ENCODE peak calls at places on chromosomes 16 and 17, in eight cellular contexts. One of them, this sample, is unnamed.

GRCh38 chr16:52491216-52491615 is 55.7 kb downstream of the TOX3 start:
- DNase-seq in activated CD4-positive, alpha-beta T cell treated with anti-CD3 and anti-CD28 coated beads, Interleukin-2, amount 10 ng/mL, durations not matched to agents 7 days and 5 days: no peak
- DNase-seq in RPMI7951: no peak
- DNase-seq in COLO829: no peak
- DNase-seq in HTR-8/SVneo: no peak
- DNase-seq in AG08396: no peak
- DNase-seq in right lobe of liver: no peak
- DNase-seq in non-pigmented ciliary epithelial cell: no peak
- DNase-seq in this sample: no peak

GRCh38 chr16:8956265-8957060 is 7.2 kb downstream of the USP7 start:
- DNase-seq in non-pigmented ciliary epithelial cell: no peak
- DNase-seq in AG08396: no peak
- DNase-seq in right lobe of liver: no peak
- DNase-seq in HTR-8/SVneo: no peak
- DNase-seq in activated CD4-positive, alpha-beta T cell treated with anti-CD3 and anti-CD28 coated beads, Interleukin-2, amount 10 ng/mL, durations not matched to agents 7 days and 5 days: no peak
- DNase-seq in COLO829: no peak
- DNase-seq in RPMI7951: no peak
- DNase-seq in this sample: no peak

GRCh38 chr17:82627827-82628226 is 20.4 kb downstream of the WDR45B start:
- DNase-seq in RPMI7951: no peak
- DNase-seq in activated CD4-positive, alpha-beta T cell treated with anti-CD3 and anti-CD28 coated beads, Interleukin-2, amount 10 ng/mL, durations not matched to agents 7 days and 5 days: no peak
- DNase-seq in right lobe of liver: no peak
- DNase-seq in AG08396: no peak
- DNase-seq in non-pigmented ciliary epithelial cell: no peak
- DNase-seq in HTR-8/SVneo: no peak
- DNase-seq in COLO829: no peak
- DNase-seq in this sample: no peak

GRCh38 chr17:58641937-58642336 is 49.9 kb downstream of the TEX14 start:
- DNase-seq in RPMI7951: no peak
- DNase-seq in AG08396: no peak
- DNase-seq in COLO829: no peak
- DNase-seq in right lobe of liver: no peak
- DNase-seq in activated CD4-positive, alpha-beta T cell treated with anti-CD3 and anti-CD28 coated beads, Interleukin-2, amount 10 ng/mL, durations not matched to agents 7 days and 5 days: no peak
- DNase-seq in non-pigmented ciliary epithelial cell: no peak
- DNase-seq in HTR-8/SVneo: no peak
- DNase-seq in this sample: peak; percentile 25

GRCh38 chr16:2523801-2524231 is 3.6 kb downstream of the AMDHD2 start:
- DNase-seq in right lobe of liver: no peak
- DNase-seq in HTR-8/SVneo: no peak
- DNase-seq in AG08396: no peak
- DNase-seq in non-pigmented ciliary epithelial cell: no peak
- DNase-seq in COLO829: no peak
- DNase-seq in RPMI7951: no peak
- DNase-seq in activated CD4-positive, alpha-beta T cell treated with anti-CD3 and anti-CD28 coated beads, Interleukin-2, amount 10 ng/mL, durations not matched to agents 7 days and 5 days: no peak
- DNase-seq in this sample: no peak

GRCh38 chr16:81623365-81624102 is 155.6 kb upstream of the PLCG2 start:
- DNase-seq in right lobe of liver: no peak
- DNase-seq in HTR-8/SVneo: peak; percentile 49
- DNase-seq in RPMI7951: peak; percentile 43
- DNase-seq in AG08396: peak; percentile 56
- DNase-seq in activated CD4-positive, alpha-beta T cell treated with anti-CD3 and anti-CD28 coated beads, Interleukin-2, amount 10 ng/mL, durations not matched to agents 7 days and 5 days: peak; percentile 65
- DNase-seq in COLO829: peak; percentile 19
- DNase-seq in non-pigmented ciliary epithelial cell: no peak
- DNase-seq in this sample: peak; percentile 53

GRCh38 chr17:8430966-8431365 is 4.7 kb upstream of the NDEL1 start:
- DNase-seq in non-pigmented ciliary epithelial cell: no peak
- DNase-seq in RPMI7951: peak; percentile 62
- DNase-seq in activated CD4-positive, alpha-beta T cell treated with anti-CD3 and anti-CD28 coated beads, Interleukin-2, amount 10 ng/mL, durations not matched to agents 7 days and 5 days: no peak
- DNase-seq in COLO829: no peak
- DNase-seq in AG08396: peak; percentile 18
- DNase-seq in right lobe of liver: peak; percentile 87
- DNase-seq in HTR-8/SVneo: no peak
- DNase-seq in this sample: no peak

GRCh38 chr16:10756574-10756973 is 12.9 kb downstream of the NUBP1 start:
- DNase-seq in AG08396: no peak
- DNase-seq in non-pigmented ciliary epithelial cell: no peak
- DNase-seq in COLO829: no peak
- DNase-seq in RPMI7951: no peak
- DNase-seq in activated CD4-positive, alpha-beta T cell treated with anti-CD3 and anti-CD28 coated beads, Interleukin-2, amount 10 ng/mL, durations not matched to agents 7 days and 5 days: no peak
- DNase-seq in HTR-8/SVneo: no peak
- DNase-seq in right lobe of liver: no peak
- DNase-seq in this sample: no peak

GRCh38 chr17:78668847-78669246 is 91.7 kb upstream of the DNAH17 start:
- DNase-seq in activated CD4-positive, alpha-beta T cell treated with anti-CD3 and anti-CD28 coated beads, Interleukin-2, amount 10 ng/mL, durations not matched to agents 7 days and 5 days: no peak
- DNase-seq in non-pigmented ciliary epithelial cell: no peak
- DNase-seq in right lobe of liver: no peak
- DNase-seq in RPMI7951: no peak
- DNase-seq in COLO829: no peak
- DNase-seq in AG08396: no peak
- DNase-seq in HTR-8/SVneo: no peak
- DNase-seq in this sample: no peak

GRCh38 chr17:56076980-56077379 is 76.3 kb upstream of the ANKFN1 start:
- DNase-seq in AG08396: no peak
- DNase-seq in COLO829: no peak
- DNase-seq in RPMI7951: no peak
- DNase-seq in non-pigmented ciliary epithelial cell: no peak
- DNase-seq in right lobe of liver: no peak
- DNase-seq in HTR-8/SVneo: no peak
- DNase-seq in activated CD4-positive, alpha-beta T cell treated with anti-CD3 and anti-CD28 coated beads, Interleukin-2, amount 10 ng/mL, durations not matched to agents 7 days and 5 days: no peak
- DNase-seq in this sample: no peak

GRCh38 chr17:59688008-59688407 is 19.2 kb downstream of the PTRH2 start:
- DNase-seq in AG08396: no peak
- DNase-seq in COLO829: no peak
- DNase-seq in right lobe of liver: no peak
- DNase-seq in activated CD4-positive, alpha-beta T cell treated with anti-CD3 and anti-CD28 coated beads, Interleukin-2, amount 10 ng/mL, durations not matched to agents 7 days and 5 days: no peak
- DNase-seq in RPMI7951: no peak
- DNase-seq in HTR-8/SVneo: no peak
- DNase-seq in non-pigmented ciliary epithelial cell: no peak
- DNase-seq in this sample: no peak

GRCh38 chr16:84212631-84213030 is 21.7 kb downstream of the ADAD2 start:
- DNase-seq in right lobe of liver: no peak
- DNase-seq in HTR-8/SVneo: no peak
- DNase-seq in activated CD4-positive, alpha-beta T cell treated with anti-CD3 and anti-CD28 coated beads, Interleukin-2, amount 10 ng/mL, durations not matched to agents 7 days and 5 days: no peak
- DNase-seq in RPMI7951: no peak
- DNase-seq in non-pigmented ciliary epithelial cell: no peak
- DNase-seq in COLO829: no peak
- DNase-seq in AG08396: no peak
- DNase-seq in this sample: no peak

GRCh38 chr17:3659541-3660111 is 8.8 kb downstream of the TAX1BP3 start:
- DNase-seq in right lobe of liver: peak; percentile 80
- DNase-seq in COLO829: peak; percentile 81
- DNase-seq in non-pigmented ciliary epithelial cell: peak; percentile 60
- DNase-seq in AG08396: peak; percentile 94
- DNase-seq in activated CD4-positive, alpha-beta T cell treated with anti-CD3 and anti-CD28 coated beads, Interleukin-2, amount 10 ng/mL, durations not matched to agents 7 days and 5 days: no peak
- DNase-seq in RPMI7951: peak; percentile 86
- DNase-seq in HTR-8/SVneo: peak; percentile 84
- DNase-seq in this sample: peak; percentile 53

GRCh38 chr17:36650096-36650764 is 48.8 kb downstream of the MRM1 start:
- DNase-seq in right lobe of liver: no peak
- DNase-seq in AG08396: no peak
- DNase-seq in activated CD4-positive, alpha-beta T cell treated with anti-CD3 and anti-CD28 coated beads, Interleukin-2, amount 10 ng/mL, durations not matched to agents 7 days and 5 days: no peak
- DNase-seq in COLO829: no peak
- DNase-seq in non-pigmented ciliary epithelial cell: no peak
- DNase-seq in HTR-8/SVneo: no peak
- DNase-seq in RPMI7951: no peak
- DNase-seq in this sample: no peak

GRCh38 chr17:50935201-50936124 is 69.3 kb upstream of the TOB1 start:
- DNase-seq in AG08396: no peak
- DNase-seq in non-pigmented ciliary epithelial cell: no peak
- DNase-seq in right lobe of liver: peak; percentile 91
- DNase-seq in activated CD4-positive, alpha-beta T cell treated with anti-CD3 and anti-CD28 coated beads, Interleukin-2, amount 10 ng/mL, durations not matched to agents 7 days and 5 days: no peak
- DNase-seq in RPMI7951: peak; percentile 93
- DNase-seq in COLO829: no peak
- DNase-seq in HTR-8/SVneo: no peak
- DNase-seq in this sample: peak; percentile 90

GRCh38 chr16:56793504-56793903 is 63.6 kb downstream of the NUP93 start:
- DNase-seq in COLO829: no peak
- DNase-seq in RPMI7951: peak; percentile 56
- DNase-seq in activated CD4-positive, alpha-beta T cell treated with anti-CD3 and anti-CD28 coated beads, Interleukin-2, amount 10 ng/mL, durations not matched to agents 7 days and 5 days: peak; percentile 9
- DNase-seq in AG08396: no peak
- DNase-seq in right lobe of liver: no peak
- DNase-seq in non-pigmented ciliary epithelial cell: no peak
- DNase-seq in HTR-8/SVneo: peak; percentile 19
- DNase-seq in this sample: peak; percentile 61

GRCh38 chr16:10940501-10941079 is 1.7 kb downstream of the DEXI start:
- DNase-seq in non-pigmented ciliary epithelial cell: no peak
- DNase-seq in right lobe of liver: peak; percentile 44
- DNase-seq in activated CD4-positive, alpha-beta T cell treated with anti-CD3 and anti-CD28 coated beads, Interleukin-2, amount 10 ng/mL, durations not matched to agents 7 days and 5 days: no peak
- DNase-seq in AG08396: no peak
- DNase-seq in RPMI7951: no peak
- DNase-seq in HTR-8/SVneo: no peak
- DNase-seq in COLO829: no peak
- DNase-seq in this sample: peak; percentile 59

GRCh38 chr16:86508028-86508946 is 2.0 kb upstream of the FOXF1 start:
- DNase-seq in RPMI7951: no peak
- DNase-seq in activated CD4-positive, alpha-beta T cell treated with anti-CD3 and anti-CD28 coated beads, Interleukin-2, amount 10 ng/mL, durations not matched to agents 7 days and 5 days: no peak
- DNase-seq in HTR-8/SVneo: no peak
- DNase-seq in non-pigmented ciliary epithelial cell: no peak
- DNase-seq in right lobe of liver: no peak
- DNase-seq in COLO829: no peak
- DNase-seq in AG08396: peak; percentile 83
- DNase-seq in this sample: no peak

GRCh38 chr16:58654456-58655214 is 25.0 kb upstream of the CNOT1 start:
- DNase-seq in right lobe of liver: no peak
- DNase-seq in AG08396: no peak
- DNase-seq in activated CD4-positive, alpha-beta T cell treated with anti-CD3 and anti-CD28 coated beads, Interleukin-2, amount 10 ng/mL, durations not matched to agents 7 days and 5 days: no peak
- DNase-seq in RPMI7951: no peak
- DNase-seq in non-pigmented ciliary epithelial cell: no peak
- DNase-seq in HTR-8/SVneo: no peak
- DNase-seq in COLO829: no peak
- DNase-seq in this sample: no peak

GRCh38 chr16:23629516-23629915 is 11.6 kb downstream of the PALB2 start:
- DNase-seq in RPMI7951: no peak
- DNase-seq in activated CD4-positive, alpha-beta T cell treated with anti-CD3 and anti-CD28 coated beads, Interleukin-2, amount 10 ng/mL, durations not matched to agents 7 days and 5 days: no peak
- DNase-seq in COLO829: no peak
- DNase-seq in right lobe of liver: no peak
- DNase-seq in non-pigmented ciliary epithelial cell: no peak
- DNase-seq in AG08396: no peak
- DNase-seq in HTR-8/SVneo: no peak
- DNase-seq in this sample: no peak

GRCh38 chr16:72783716-72784320 is 264.1 kb downstream of the ZFHX3 start:
- DNase-seq in activated CD4-positive, alpha-beta T cell treated with anti-CD3 and anti-CD28 coated beads, Interleukin-2, amount 10 ng/mL, durations not matched to agents 7 days and 5 days: no peak
- DNase-seq in non-pigmented ciliary epithelial cell: peak; percentile 40
- DNase-seq in RPMI7951: no peak
- DNase-seq in HTR-8/SVneo: no peak
- DNase-seq in AG08396: no peak
- DNase-seq in right lobe of liver: no peak
- DNase-seq in COLO829: peak; percentile 4
- DNase-seq in this sample: no peak

GRCh38 chr17:50471009-50471905 is 2.6 kb upstream of the CHAD start:
- DNase-seq in RPMI7951: no peak
- DNase-seq in HTR-8/SVneo: no peak
- DNase-seq in AG08396: no peak
- DNase-seq in COLO829: no peak
- DNase-seq in right lobe of liver: no peak
- DNase-seq in non-pigmented ciliary epithelial cell: no peak
- DNase-seq in activated CD4-positive, alpha-beta T cell treated with anti-CD3 and anti-CD28 coated beads, Interleukin-2, amount 10 ng/mL, durations not matched to agents 7 days and 5 days: no peak
- DNase-seq in this sample: no peak